ENCODE peak calls at places on chromosomes 11 and 22, in eight cellular contexts. I is skeletal muscle cell; P is AG20443; L is COLO829; Y is anterior cingulate cortex; O is activated T-helper 1 cell treated with anti-CD3 and anti-CD28 coated beads, Interleukin-2, amount 50 U/mL, for 16 hours; D is stimulated activated CD4-positive, alpha-beta T cell treated with anti-CD3 and anti-CD28 coated beads, Interleukin-4, amount 100 ng/mL, for 48 hours; F is T-helper 2 cell. Z is an unnamed sample.

GRCh38 chr11:69909561-69910518 is 90.6 kb upstream of the FGF3 start:
- DNase-seq in I (no peak), L (no peak), P (no peak), D (no peak), F (no peak), O (no peak), Y (no peak), Z (no peak)

GRCh38 chr11:104094576-104094975 is 58.1 kb downstream of the DDI1 start:
- DNase-seq in I (no peak), P (peak; percentile 27), F (no peak), Y (no peak), L (no peak), D (no peak), O (no peak), Z (no peak)

GRCh38 chr22:42688241-42688913 is 32.3 kb downstream of the A4GALT start:
- DNase-seq in Y (no peak), O (no peak), L (peak; percentile 86), D (no peak), F (no peak), I (peak; percentile 95), P (peak; percentile 92), Z (peak; percentile 91)

GRCh38 chr11:1111545-1112212 is 37.0 kb downstream of the MUC2 start:
- DNase-seq in P (no peak), D (no peak), F (no peak), L (no peak), Y (no peak), I (no peak), O (no peak), Z (no peak)

GRCh38 chr11:68750197-68750987 is 928 bp downstream of the TESMIN start:
- DNase-seq in P (no peak), F (peak; percentile 6), D (no peak), I (no peak), L (no peak), O (peak; percentile 0), Y (no peak), Z (no peak)

GRCh38 chr11:61294717-61295595 is at the start of gene VWCE:
- DNase-seq in P (peak; percentile 80), Y (no peak), I (no peak), D (peak; percentile 65), L (no peak), F (peak; percentile 33), O (peak; percentile 40), Z (no peak)

GRCh38 chr11:72826191-72826941 is 12.2 kb downstream of the ATG16L2 start:
- DNase-seq in P (no peak), F (no peak), O (no peak), D (no peak), L (no peak), Y (no peak), I (no peak), Z (no peak)

GRCh38 chr11:65726660-65727059 is 6.1 kb upstream of the RNASEH2C start:
- DNase-seq in D (no peak), O (no peak), P (no peak), F (no peak), L (no peak), Y (no peak), I (no peak), Z (no peak)

GRCh38 chr22:47045691-47046410 is 283.4 kb downstream of the TBC1D22A start:
- DNase-seq in I (no peak), F (no peak), P (no peak), Y (no peak), D (no peak), O (no peak), L (no peak), Z (no peak)

GRCh38 chr22:50293441-50294318 is 13.8 kb downstream of the PLXNB2 start:
- DNase-seq in Y (no peak), O (no peak), P (peak; percentile 93), F (no peak), I (no peak), L (no peak), D (no peak), Z (no peak)

GRCh38 chr11:60457576-60457975 is 1.9 kb downstream of the MS4A1 start:
- DNase-seq in P (no peak), O (no peak), I (no peak), F (no peak), D (no peak), Y (no peak), L (no peak), Z (no peak)

GRCh38 chr11:77046060-77046501 is 11.9 kb downstream of the B3GNT6 start:
- DNase-seq in O (peak; percentile 44), D (peak; percentile 52), I (no peak), Y (no peak), L (no peak), P (peak; percentile 68), F (peak; percentile 23), Z (no peak)

GRCh38 chr22:32480238-32480637 is 5.6 kb downstream of the FBXO7 start:
- DNase-seq in Y (no peak), P (no peak), I (no peak), L (no peak), F (no peak), O (no peak), D (peak; percentile 26), Z (no peak)

GRCh38 chr11:7311903-7312302 is 60.2 kb downstream of the SYT9 start:
- DNase-seq in D (no peak), P (no peak), L (no peak), Y (no peak), O (no peak), F (no peak), I (no peak), Z (no peak)

GRCh38 chr22:40345801-40346177 is 511 bp upstream of the ADSL start:
- DNase-seq in F (no peak), O (peak; percentile 39), D (peak; percentile 54), I (no peak), P (peak; percentile 60), L (peak; percentile 40), Y (no peak), Z (no peak)

GRCh38 chr22:48188211-48188845 is 1425.9 kb downstream of the TBC1D22A start:
- DNase-seq in D (no peak), Y (no peak), L (no peak), F (peak; percentile 17), I (no peak), O (no peak), P (peak; percentile 37), Z (no peak)

GRCh38 chr11:87398913-87399312 is 361.2 kb downstream of the TMEM135 start:
- DNase-seq in F (no peak), P (peak; percentile 65), I (peak; percentile 34), Y (no peak), L (no peak), O (no peak), D (no peak), Z (no peak)

GRCh38 chr11:44568706-44569473 is 3.4 kb downstream of the CD82 start:
- DNase-seq in O (peak; percentile 84), D (peak; percentile 79), P (peak; percentile 89), F (peak; percentile 91), Y (no peak), L (peak; percentile 51), I (peak; percentile 86), Z (peak; percentile 51)

GRCh38 chr22:22431271-22432220 is 77.0 kb downstream of the ZNF280B start:
- DNase-seq in I (no peak), O (peak; percentile 26), D (peak; percentile 60), P (peak; percentile 82), F (no peak), Y (no peak), L (peak; percentile 88), Z (no peak)

GRCh38 chr22:36977401-36977861 is 41.8 kb downstream of the TST start:
- DNase-seq in L (no peak), Y (no peak), P (peak; percentile 50), F (peak; percentile 63), I (no peak), D (peak; percentile 81), O (peak; percentile 68), Z (no peak)

GRCh38 chr11:61515686-61516085 is 7.1 kb downstream of the LRRC10B start:
- DNase-seq in F (no peak), O (no peak), L (no peak), I (no peak), P (no peak), Y (no peak), D (no peak), Z (no peak)

GRCh38 chr11:21105196-21105917 is 436.0 kb downstream of the NELL1 start:
- DNase-seq in P (no peak), L (no peak), Y (no peak), I (no peak), D (no peak), O (no peak), F (no peak), Z (no peak)

GRCh38 chr11:64834723-64835615 is 9.5 kb downstream of the CDC42BPG start:
- DNase-seq in O (no peak), P (peak; percentile 67), F (no peak), Y (no peak), L (no peak), I (no peak), D (no peak), Z (no peak)

Z was measured in BJ.